ENCODE peak calls at places on chromosomes 16 and 17, in eight cellular contexts. W, Q, P, V, C, A, O and B are unnamed samples.

GRCh38 chr16:10225653-10226052 is 43.4 kb upstream of the GRIN2A start:
- DNase-seq in C (no peak), Q (no peak), P (no peak), O (no peak), W (no peak), A (no peak), V (no peak), B (no peak)

GRCh38 chr17:75349589-75349988 is 55.9 kb downstream of the GRB2 start:
- DNase-seq in A (no peak), O (no peak), Q (no peak), C (no peak), P (no peak), W (no peak), V (no peak), B (no peak)

GRCh38 chr17:63153488-63153887 is 187.5 kb downstream of the TANC2 start:
- DNase-seq in Q (no peak), C (no peak), O (no peak), P (no peak), A (no peak), V (no peak), W (no peak), B (no peak)

GRCh38 chr16:603221-603620 is 13.4 kb downstream of the RAB40C start:
- DNase-seq in C (no peak), A (no peak), Q (no peak), P (no peak), W (no peak), O (no peak), V (no peak), B (no peak)

GRCh38 chr17:10844667-10845387 is 6.9 kb upstream of the PIRT start:
- DNase-seq in V (peak), O (peak), Q (peak), A (peak), C (peak), P (peak), W (peak), B (peak)

GRCh38 chr16:11909653-11910551 is 5.9 kb downstream of the GSPT1 start:
- DNase-seq in V (no peak), P (peak), W (no peak), A (no peak), C (no peak), Q (no peak), O (peak), B (no peak)

GRCh38 chr17:44522883-44523671 is 19.9 kb upstream of the GPATCH8 start:
- DNase-seq in V (peak), Q (peak), A (peak), O (no peak), P (peak), W (peak), C (peak), B (peak)

GRCh38 chr17:36930501-36930900 is 6.8 kb upstream of the LHX1 start:
- DNase-seq in A (no peak), O (no peak), P (no peak), V (no peak), C (no peak), W (no peak), Q (no peak), B (no peak)

GRCh38 chr16:57623251-57624043 is 5.0 kb upstream of the ADGRG1 start:
- DNase-seq in W (peak), O (peak), P (no peak), A (peak), V (peak), Q (peak), C (no peak), B (peak)

GRCh38 chr17:29384901-29385300 is 5.3 kb upstream of the TAOK1 start:
- DNase-seq in A (no peak), V (no peak), P (no peak), O (no peak), W (no peak), C (no peak), Q (no peak), B (no peak)

GRCh38 chr17:75440738-75441448 is 15.5 kb upstream of the TMEM94 start:
- DNase-seq in V (no peak), W (peak), A (no peak), Q (no peak), O (peak), P (no peak), C (no peak), B (no peak)

GRCh38 chr17:14320734-14321475 is 20.0 kb downstream of the HS3ST3B1 start:
- DNase-seq in W (no peak), Q (no peak), P (no peak), C (no peak), A (no peak), V (no peak), O (peak), B (no peak)

GRCh38 chr16:30570621-30571443 is 682 bp downstream of the ZNF688 start:
- DNase-seq in C (no peak), W (peak), V (no peak), Q (peak), P (peak), O (no peak), A (no peak), B (no peak)

GRCh38 chr17:61247438-61247837 is 152.2 kb upstream of the TBX2 start:
- DNase-seq in W (peak), Q (no peak), C (no peak), V (no peak), A (no peak), O (peak), P (peak), B (no peak)

GRCh38 chr17:49694847-49695697 is 12.7 kb downstream of the SLC35B1 start:
- DNase-seq in V (no peak), W (peak), Q (peak), A (no peak), P (peak), O (no peak), C (peak), B (no peak)

GRCh38 chr16:27598921-27599565 is 49.1 kb downstream of the KATNIP start:
- DNase-seq in P (no peak), V (no peak), A (no peak), C (no peak), Q (no peak), W (no peak), O (no peak), B (no peak)

GRCh38 chr16:54284319-54284930 is 2.2 kb downstream of the IRX3 start:
- DNase-seq in Q (peak), W (no peak), A (peak), O (no peak), C (no peak), P (peak), V (no peak), B (no peak)

GRCh38 chr16:83200005-83200779 is 573.4 kb downstream of the CDH13 start:
- DNase-seq in A (no peak), V (no peak), Q (peak), W (peak), P (peak), C (no peak), O (peak), B (no peak)
- TF ChIP-seq CTCF in A (no peak), V (no peak), Q (no peak), W (peak), P (peak), C (peak), O (no peak), B (peak)

DNA sequence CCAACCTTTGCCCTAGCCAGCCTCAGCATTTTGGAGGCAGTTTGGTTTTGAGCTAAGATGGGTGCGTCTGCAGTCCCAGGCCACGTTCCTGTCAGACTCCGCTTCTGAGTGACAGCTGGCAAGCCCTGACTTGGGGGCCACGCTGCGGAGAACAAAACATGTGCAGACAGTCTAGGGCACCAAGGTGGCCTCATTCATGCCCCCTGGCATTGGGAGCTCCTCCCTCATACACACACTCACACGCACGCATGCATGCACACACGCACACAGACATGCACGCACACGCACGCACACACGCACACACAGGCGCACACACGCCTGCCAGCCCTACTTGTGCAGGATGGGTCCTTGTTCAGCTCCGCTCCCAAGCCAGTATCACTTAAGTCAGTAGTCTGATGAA is 69.1 kb downstream of the CCDC182 start:
- DNase-seq in Q (no peak), V (no peak), W (no peak), P (no peak), C (no peak), O (no peak), A (no peak), B (peak)
- TF ChIP-seq CTCF in Q (no peak), V (no peak), W (no peak), P (no peak), C (no peak), O (no peak), A (no peak), B (no peak)

GRCh38 chr17:83108709-83109108 is 29.3 kb downstream of the METRNL start:
- DNase-seq in V (no peak), O (no peak), C (no peak), P (no peak), A (no peak), W (no peak), Q (no peak), B (no peak)
- TF ChIP-seq CTCF in V (no peak), O (no peak), C (no peak), P (no peak), A (no peak), W (no peak), Q (no peak), B (no peak)

GRCh38 chr17:81400939-81401726 is 5.9 kb downstream of the BAHCC1 start:
- DNase-seq in Q (no peak), W (no peak), O (no peak), C (peak), A (no peak), V (no peak), P (peak), B (peak)
- TF ChIP-seq CTCF in Q (no peak), W (no peak), O (no peak), C (no peak), A (no peak), V (no peak), P (no peak), B (no peak)

DNA sequence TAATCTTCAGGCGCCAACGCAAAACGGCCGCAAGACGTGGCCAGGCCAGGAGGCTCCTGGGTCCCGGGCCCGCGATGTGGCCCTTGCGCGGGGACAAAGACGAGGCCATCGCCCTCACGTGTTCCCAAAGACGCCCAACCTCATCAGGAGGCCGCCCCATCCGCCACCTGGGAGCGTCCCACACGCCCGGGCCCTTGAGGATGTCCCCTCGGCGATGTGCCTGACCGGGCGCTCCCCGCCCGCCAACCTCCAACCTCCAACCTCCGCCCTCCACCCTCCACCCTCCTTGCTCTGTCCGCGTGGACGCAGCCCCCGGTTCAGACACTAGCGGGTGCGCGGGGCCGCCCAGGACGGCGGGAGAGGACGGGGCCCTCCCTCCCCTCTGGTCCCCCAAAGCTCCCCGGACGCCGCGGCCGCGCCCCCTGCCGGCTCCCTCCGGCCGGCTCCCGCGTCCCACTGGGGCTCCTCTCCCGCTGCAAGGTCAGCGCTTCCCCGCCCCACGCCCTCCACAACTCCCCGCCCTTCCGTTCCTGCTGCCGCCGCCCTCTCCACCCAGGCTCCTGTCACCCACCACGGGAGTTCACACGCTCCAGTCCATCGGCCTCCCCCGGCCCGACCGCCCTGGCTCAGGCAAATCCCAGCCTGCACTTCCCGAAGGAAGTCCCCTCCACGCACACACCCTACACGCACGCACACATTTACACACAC is 250.8 kb upstream of the RPL38 start:
- DNase-seq in O (no peak), P (no peak), A (peak), W (no peak), V (no peak), C (peak), Q (peak), B (peak)
- TF ChIP-seq CTCF in O (no peak), P (peak), A (peak), W (no peak), V (no peak), C (peak), Q (peak), B (peak)

GRCh38 chr17:1475321-1475854 is 17.1 kb downstream of the MYO1C start:
- DNase-seq in W (no peak), V (no peak), P (no peak), Q (no peak), O (no peak), A (no peak), C (no peak), B (no peak)
- TF ChIP-seq CTCF in W (no peak), V (no peak), P (no peak), Q (no peak), O (no peak), A (no peak), C (no peak), B (no peak)